ENCODE peak calls at places on chromosomes 12 and 14, in eight cellular contexts. X is body of pancreas, Z is K562, U is heart left ventricle, K is HCT116, Q is erythroblast, G is ovary, R is A549. F is an unnamed sample.

GRCh38 chr12:112843272-112843671 is 51.7 kb downstream of the RPH3A start:
- DNase-seq in G (no peak), Q (no peak), K (no peak), R (peak; percentile 30), X (no peak), U (no peak), Z (no peak), F (no peak)

GRCh38 chr12:55797068-55797467 is 20.5 kb downstream of the SARNP start:
- DNase-seq in K (peak; percentile 26), G (no peak), X (no peak), U (peak; percentile 18), R (peak; percentile 65), Q (peak; percentile 55), Z (peak; percentile 41), F (no peak)

GRCh38 chr12:117189725-117190209 is 503 bp downstream of the FBXO21 start:
- DNase-seq in U (peak; percentile 21), R (peak; percentile 41), X (peak; percentile 32), Z (peak; percentile 39), K (no peak), G (peak; percentile 36), Q (peak; percentile 57), F (peak; percentile 55)

GRCh38 chr14:100022772-100023451 is 42.3 kb upstream of the EVL start:
- DNase-seq in U (no peak), Z (no peak), Q (no peak), X (no peak), K (no peak), G (no peak), R (no peak), F (no peak)

GRCh38 chr14:100103261-100104005 is 38.2 kb downstream of the EVL start:
- DNase-seq in K (no peak), Z (no peak), G (peak; percentile 44), Q (no peak), R (no peak), X (no peak), U (peak; percentile 56), F (no peak)

GRCh38 chr12:67222302-67222701 is 46.9 kb upstream of the CAND1 start:
- DNase-seq in Z (peak; percentile 8), K (peak; percentile 4), G (no peak), X (no peak), Q (no peak), U (no peak), R (peak; percentile 38), F (no peak)

GRCh38 chr12:107501681-107502080 is 183.9 kb upstream of the PWP1 start:
- DNase-seq in U (no peak), Z (no peak), X (no peak), Q (no peak), G (no peak), K (no peak), R (no peak), F (no peak)

GRCh38 chr14:103156733-103157411 is 33.6 kb downstream of the TNFAIP2 start:
- DNase-seq in G (no peak), Z (no peak), X (no peak), R (no peak), Q (no peak), U (no peak), K (no peak), F (no peak)

GRCh38 chr12:54025507-54026393 is 2.5 kb upstream of the HOXC6 start:
- DNase-seq in Q (no peak), X (no peak), U (no peak), Z (no peak), G (peak; percentile 19), R (no peak), K (no peak), F (no peak)

GRCh38 chr12:1518486-1518762 is 76.0 kb downstream of the FBXL14 start:
- DNase-seq in U (no peak), Z (no peak), G (no peak), Q (no peak), X (no peak), K (no peak), R (no peak), F (no peak)

GRCh38 chr12:89971880-89972279 is 263.2 kb upstream of the ATP2B1 start:
- DNase-seq in G (no peak), Q (no peak), U (peak; percentile 19), R (peak; percentile 74), X (no peak), Z (no peak), K (no peak), F (no peak)

GRCh38 chr14:30443368-30444007 is 115.5 kb upstream of the G2E3 start:
- DNase-seq in Z (no peak), K (peak; percentile 16), R (peak; percentile 46), X (no peak), Q (peak; percentile 12), U (no peak), G (no peak), F (no peak)

GRCh38 chr12:4270670-4271432 is 2.7 kb upstream of the CCND2 start:
- DNase-seq in U (peak; percentile 66), R (no peak), K (no peak), Z (no peak), G (peak; percentile 27), X (peak; percentile 40), Q (peak; percentile 45), F (no peak)

GRCh38 chr14:101113108-101113612 is 209.6 kb upstream of the RTL1 start:
- DNase-seq in R (no peak), U (no peak), Q (no peak), G (no peak), Z (no peak), X (peak; percentile 4), K (no peak), F (no peak)

GRCh38 chr12:98328467-98328866 is 186.9 kb upstream of the TMPO start:
- DNase-seq in Q (no peak), G (no peak), R (no peak), U (no peak), K (no peak), Z (no peak), X (no peak), F (no peak)

GRCh38 chr12:105995986-105996385 is 142.8 kb downstream of the NUAK1 start:
- DNase-seq in G (no peak), X (no peak), Q (no peak), R (no peak), U (no peak), K (no peak), Z (no peak), F (no peak)

GRCh38 chr12:50862316-50862715 is 19.6 kb downstream of the TMPRSS12 start:
- DNase-seq in Q (no peak), X (no peak), K (no peak), U (no peak), R (peak; percentile 64), G (no peak), Z (no peak), F (peak; percentile 54)

GRCh38 chr12:101086490-101086889 is 123.5 kb downstream of the SLC5A8 start:
- DNase-seq in X (no peak), K (no peak), R (no peak), G (no peak), Z (no peak), Q (no peak), U (no peak), F (no peak)

GRCh38 chr14:52706286-52706685 is 714 bp upstream of the PSMC6 start:
- DNase-seq in U (no peak), G (no peak), Q (peak; percentile 80), X (no peak), K (no peak), Z (peak; percentile 31), R (peak; percentile 20), F (no peak)

GRCh38 chr12:80120994-80121393 is 21.7 kb downstream of the OTOGL start:
- DNase-seq in R (no peak), Z (no peak), U (no peak), X (no peak), Q (no peak), K (no peak), G (no peak), F (no peak)

GRCh38 chr12:105445261-105446015 is 114.9 kb downstream of the C12orf75 start:
- DNase-seq in G (no peak), Q (no peak), R (peak; percentile 40), X (no peak), Z (no peak), K (no peak), U (no peak), F (no peak)

GRCh38 chr12:113700943-113701342 is 229.3 kb upstream of the LHX5 start:
- DNase-seq in R (peak; percentile 28), U (no peak), G (no peak), Q (no peak), X (no peak), Z (no peak), K (no peak), F (peak; percentile 73)

GRCh38 chr14:67513631-67514108 is 19.4 kb upstream of the PLEKHH1 start:
- DNase-seq in Q (no peak), K (no peak), U (no peak), Z (no peak), X (peak; percentile 61), R (no peak), G (no peak), F (no peak)

GRCh38 chr14:71130491-71131179 is 223.4 kb downstream of the PCNX1 start:
- DNase-seq in K (no peak), G (no peak), Q (no peak), R (no peak), Z (no peak), U (no peak), X (no peak), F (no peak)

GRCh38 chr14:69093551-69094421 is 59.1 kb downstream of the DCAF5 start:
- DNase-seq in X (peak; percentile 16), U (no peak), R (no peak), G (no peak), Z (no peak), Q (no peak), K (no peak), F (no peak)

GRCh38 chr14:100536141-100536540 is 51.1 kb downstream of the BEGAIN start:
- DNase-seq in X (no peak), Q (no peak), G (no peak), R (no peak), Z (no peak), K (no peak), U (no peak), F (no peak)

GRCh38 chr12:114411081-114411836 is 5.3 kb upstream of the TBX5 start:
- DNase-seq in Q (no peak), X (no peak), K (no peak), R (no peak), G (no peak), Z (no peak), U (no peak), F (no peak)

GRCh38 chr14:64503434-64504309 is at the start of gene ZBTB25:
- DNase-seq in G (peak; percentile 90), Q (peak; percentile 94), K (peak; percentile 90), X (peak; percentile 91), U (peak; percentile 87), R (peak; percentile 94), Z (peak; percentile 71), F (peak; percentile 81)
- TF ChIP-seq POLR2A in G (peak; percentile 78), Q (peak; percentile 82), K (peak; percentile 73), X (peak; percentile 92), U (peak; percentile 90), R (peak; percentile 52), Z (peak; percentile 72), F (peak; percentile 75)

GRCh38 chr12:45008211-45008610 is 42.7 kb downstream of the DBX2 start:
- DNase-seq in G (no peak), Z (no peak), U (no peak), X (no peak), R (no peak), K (no peak), Q (no peak), F (no peak)
- TF ChIP-seq POLR2A in G (no peak), Z (no peak), U (no peak), X (no peak), R (no peak), K (no peak), Q (no peak), F (no peak)

GRCh38 chr12:2795291-2796186 is 769 bp downstream of the FKBP4 start:
- DNase-seq in Q (peak; percentile 75), U (peak; percentile 87), Z (peak; percentile 84), X (peak; percentile 78), G (peak; percentile 78), K (no peak), R (peak; percentile 55), F (peak; percentile 81)
- TF ChIP-seq POLR2A in Q (no peak), U (peak; percentile 63), Z (no peak), X (no peak), G (peak; percentile 49), K (no peak), R (peak; percentile 46), F (peak; percentile 64)

GRCh38 chr14:75050852-75051555 is at the start of gene MLH3:
- DNase-seq in X (peak; percentile 85), U (peak; percentile 84), K (peak; percentile 65), Z (peak; percentile 88), R (peak; percentile 93), G (peak; percentile 83), Q (peak; percentile 86), F (peak; percentile 18)
- TF ChIP-seq POLR2A in X (peak; percentile 37), U (peak; percentile 67), K (no peak), Z (peak; percentile 73), R (peak; percentile 72), G (peak; percentile 77), Q (peak; percentile 67), F (peak; percentile 42)

F was measured in H54.